ENCODE peak calls at places on chromosomes 1 and 21, in seven cellular contexts. S is breast epithelium, W is ovary, O is stomach, L is A549, F is K562, K is RWPE2. H is an unnamed sample.
A peak's percentile ranks its signal among the peaks of the same experiment; 100 is the strongest.

GRCh38 chr1:224435318-224435763 is 744 bp upstream of the WDR26 start:
- DNase-seq in S (no peak), W (no peak), O (no peak), L (no peak), F (peak; percentile 76), K (no peak), H (no peak)

GRCh38 chr1:5743435-5744095 is 248.7 kb downstream of the NPHP4 start:
- DNase-seq in S (no peak), W (no peak), O (no peak), L (no peak), F (no peak), K (peak; percentile 22), H (no peak)

GRCh38 chr1:185813401-185813979 is 79.3 kb downstream of the HMCN1 start:
- DNase-seq in S (no peak), W (no peak), O (no peak), L (peak; percentile 63), F (peak; percentile 69), K (no peak), H (no peak)

GRCh38 chr1:154791292-154792278 is 78.5 kb downstream of the KCNN3 start:
- DNase-seq in S (no peak), W (no peak), O (peak; percentile 50), L (no peak), F (no peak), K (no peak), H (peak; percentile 86)

GRCh38 chr1:203932559-203932958 is 71.2 kb downstream of the SNRPE start:
- DNase-seq in S (no peak), W (no peak), O (no peak), L (no peak), F (no peak), K (no peak), H (no peak)

GRCh38 chr1:40416709-40417108 is 33.6 kb upstream of the ZFP69B start:
- DNase-seq in S (no peak), W (no peak), O (no peak), L (no peak), F (no peak), K (no peak), H (no peak)

GRCh38 chr1:31586376-31587327 is 10.3 kb downstream of the TINAGL1 start:
- DNase-seq in S (no peak), W (no peak), O (no peak), L (no peak), F (no peak), K (no peak), H (no peak)

GRCh38 chr1:214541693-214542092 is 9.7 kb downstream of the PTPN14 start:
- DNase-seq in S (no peak), W (no peak), O (no peak), L (no peak), F (no peak), K (no peak), H (no peak)

GRCh38 chr1:82392513-82392912 is 591.8 kb downstream of the ADGRL2 start:
- DNase-seq in S (no peak), W (no peak), O (no peak), L (no peak), F (no peak), K (no peak), H (no peak)

GRCh38 chr1:15974855-15975254 is 1.0 kb downstream of the ZBTB17 start:
- DNase-seq in S (no peak), W (no peak), O (no peak), L (no peak), F (peak; percentile 20), K (no peak), H (no peak)

GRCh38 chr1:243264718-243265117 is 8.9 kb downstream of the SDCCAG8 start:
- DNase-seq in S (no peak), W (no peak), O (no peak), L (peak; percentile 5), F (peak; percentile 50), K (no peak), H (no peak)

GRCh38 chr1:1020000-1020404 is at the start of gene AGRN:
- DNase-seq in S (no peak), W (peak; percentile 68), O (no peak), L (no peak), F (peak; percentile 72), K (no peak), H (no peak)

GRCh38 chr21:46171996-46172862 is 12.0 kb downstream of the SPATC1L start:
- DNase-seq in S (no peak), W (peak; percentile 26), O (no peak), L (no peak), F (peak; percentile 48), K (no peak), H (no peak)

GRCh38 chr21:45219517-45219916 is 68.2 kb downstream of the POFUT2 start:
- DNase-seq in S (no peak), W (no peak), O (no peak), L (no peak), F (no peak), K (no peak), H (no peak)

GRCh38 chr1:22680736-22681135 is 27.7 kb downstream of the C1QB start:
- DNase-seq in S (no peak), W (no peak), O (no peak), L (no peak), F (no peak), K (no peak), H (no peak)

GRCh38 chr1:33433509-33434362 is 2.8 kb upstream of the PHC2 start:
- DNase-seq in S (peak; percentile 45), W (peak; percentile 56), O (no peak), L (peak; percentile 68), F (peak; percentile 56), K (peak; percentile 91), H (no peak)

GRCh38 chr1:2174348-2175054 is 20.1 kb downstream of the FAAP20 start:
- DNase-seq in S (no peak), W (peak; percentile 80), O (peak; percentile 48), L (peak; percentile 54), F (peak; percentile 79), K (no peak), H (no peak)

GRCh38 chr1:30173560-30173959 is 549.8 kb downstream of the MATN1 start:
- DNase-seq in S (no peak), W (no peak), O (peak; percentile 9), L (no peak), F (no peak), K (no peak), H (no peak)

GRCh38 chr21:16194851-16195251 is 465.1 kb downstream of the USP25 start:
- DNase-seq in S (no peak), W (no peak), O (no peak), L (peak; percentile 40), F (no peak), K (no peak), H (no peak)

GRCh38 chr21:16195476-16195875 is 465.7 kb downstream of the USP25 start:
- DNase-seq in S (no peak), W (no peak), O (no peak), L (peak; percentile 39), F (no peak), K (no peak), H (no peak)

GRCh38 chr21:16195896-16196443 is 466.2 kb downstream of the USP25 start:
- DNase-seq in S (no peak), W (no peak), O (no peak), L (no peak), F (no peak), K (no peak), H (no peak)

GRCh38 chr21:16192900-16193299 is 463.1 kb downstream of the USP25 start:
- DNase-seq in S (no peak), W (no peak), O (no peak), L (peak; percentile 81), F (no peak), K (no peak), H (no peak)

DNA sequence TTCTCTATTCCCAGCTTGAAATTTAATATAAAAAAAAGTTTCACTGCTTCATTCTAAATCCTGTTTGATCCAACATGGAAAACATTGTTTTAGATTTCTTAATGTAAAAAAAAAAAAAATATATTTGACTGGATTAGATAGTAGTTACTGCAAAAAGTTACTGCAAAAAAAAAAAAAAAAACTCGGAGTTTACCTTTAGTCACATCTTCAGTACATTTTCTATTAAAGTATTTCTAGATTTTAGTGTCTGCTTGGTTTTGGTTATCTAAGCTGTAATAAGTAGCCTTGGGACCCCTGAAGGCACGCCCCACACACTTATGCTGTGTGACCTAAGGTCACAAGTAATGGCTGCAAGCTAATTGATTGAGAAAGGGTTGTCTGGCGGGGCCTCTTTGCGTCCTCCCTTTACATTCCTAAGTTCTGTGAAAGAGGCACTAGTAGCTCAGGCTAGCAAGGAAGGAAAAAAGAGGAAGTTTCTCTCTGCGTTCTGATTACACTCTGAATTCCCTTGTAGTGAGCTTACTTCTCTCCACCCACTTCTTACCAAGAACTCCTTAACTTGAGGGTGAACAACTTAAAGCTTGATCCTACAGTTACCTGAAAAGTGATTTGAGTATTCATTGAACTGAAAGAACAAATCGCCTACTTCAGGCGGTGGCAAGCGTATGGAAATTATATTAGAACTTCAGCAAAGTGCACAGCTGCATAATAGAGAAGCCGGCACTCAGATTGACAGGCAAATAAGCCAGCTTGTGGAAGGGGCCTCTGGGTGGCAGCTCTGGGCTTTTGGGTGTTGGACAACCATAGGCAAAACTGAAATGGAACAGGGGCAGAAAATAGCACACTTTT is 464.2 kb downstream of the USP25 start:
- DNase-seq in S (peak; percentile 24), W (peak; percentile 60), O (peak; percentile 31), L (peak; percentile 81), F (no peak), K (no peak), H (no peak)
- TF ChIP-seq CTCF in S (no peak), W (no peak), O (no peak), L (peak; percentile 30), F (no peak), K (no peak), H (no peak)

GRCh38 chr1:53394306-53394705 is 64.9 kb upstream of the DMRTB1 start:
- DNase-seq in S (no peak), W (no peak), O (no peak), L (no peak), F (no peak), K (no peak), H (no peak)
- H3K27ac ChIP-seq in S (no peak overlapping the region), W (no peak overlapping the region), O (no peak overlapping the region), L (no peak overlapping the region), F (no peak overlapping the region), K (no peak overlapping the region), H (no peak overlapping the region)

DNA sequence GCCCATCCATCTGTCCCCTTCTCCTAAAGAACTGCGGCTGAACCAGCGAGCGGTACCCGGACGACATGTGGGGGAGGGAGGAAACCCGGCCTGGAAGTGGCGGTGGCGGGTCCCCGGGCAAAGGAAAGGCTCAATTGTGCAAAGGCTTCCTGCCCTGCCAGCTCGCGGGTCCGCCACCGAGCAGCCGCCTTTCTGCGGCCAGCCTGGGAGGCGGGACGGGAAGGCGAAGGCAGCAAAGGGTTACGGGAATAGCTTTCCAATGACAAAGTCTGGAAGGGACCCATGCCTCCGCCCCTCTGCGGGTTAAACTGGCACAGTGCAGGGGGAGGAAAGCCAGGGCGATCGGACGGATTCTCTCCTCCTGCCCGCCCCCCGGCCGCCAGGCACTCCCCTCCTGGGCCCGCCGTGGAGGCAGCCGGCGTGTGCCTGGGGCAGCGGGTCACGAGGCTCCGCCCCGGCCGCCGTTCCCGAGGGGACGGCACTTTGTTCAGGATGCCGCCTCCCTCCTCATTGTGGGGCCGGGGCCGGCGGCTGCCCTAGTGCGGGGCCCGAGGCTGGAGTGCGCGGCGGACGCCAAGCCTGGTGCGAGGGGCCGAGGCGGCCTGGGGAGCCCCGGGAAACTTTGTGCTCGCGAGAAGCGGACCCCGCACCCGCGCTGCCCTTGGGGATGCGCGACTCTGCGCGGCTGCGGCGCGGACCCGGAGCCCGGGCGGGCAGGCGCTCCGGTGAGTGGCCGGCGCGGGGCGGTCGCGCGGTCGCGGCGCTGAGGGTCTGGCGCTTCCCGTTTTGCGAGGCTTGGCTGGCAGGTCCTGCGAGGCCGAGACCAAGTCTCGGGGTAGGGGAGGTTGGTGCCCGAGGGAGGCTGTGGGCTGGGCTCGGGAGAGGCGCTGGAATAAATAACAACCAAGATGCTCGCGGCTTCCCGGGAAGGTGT is at the start of gene NAV1:
- DNase-seq in S (peak; percentile 43), W (peak; percentile 63), O (peak; percentile 38), L (peak; percentile 52), F (no peak), K (no peak), H (no peak)
- TF ChIP-seq CTCF in S (no peak), W (no peak), O (no peak), L (no peak), F (no peak), K (no peak), H (no peak)

GRCh38 chr1:58585166-58585565 is 8.1 kb upstream of the TACSTD2 start:
- DNase-seq in S (no peak), W (no peak), O (no peak), L (no peak), F (no peak), K (no peak), H (no peak)
- H3K27ac ChIP-seq in S (peak overlapping the region; percentile 88), W (peak overlapping the region; percentile 23), O (peak overlapping the region; percentile 58), L (peak overlapping the region; percentile 76), F (no peak overlapping the region), K (peak overlapping the region; percentile 94), H (no peak overlapping the region)

H was measured in CD4-positive, alpha-beta T cell.